ENCODE peak calls at places on chromosomes 7 and 10, in seven cellular contexts. F is activated T-helper 1 cell treated with anti-CD3 and anti-CD28 coated beads, Interleukin-12 subunit alpha, Interleukin-12 subunit beta, Interleukin-2, Interleukin-4 antibody, amounts not matched to agents 30 ng/mL and 10 ng/mL and 1 ng/mL, durations not matched to agents 14 hours and 24 hours and 36 hours; A is left ventricle myocardium inferior; S is sigmoid colon; J is ecto neural progenitor cell; C is body of pancreas; U is ELF-1. K is an unnamed sample.

GRCh38 chr10:104577861-104578480 is 63.1 kb upstream of the SORCS3 start:
- DNase-seq in U (peak), S (no peak), J (peak), F (no peak), C (no peak), A (no peak), K (no peak)

GRCh38 chr10:68276224-68276623 is 44.3 kb upstream of the ATOH7 start:
- DNase-seq in F (no peak), C (no peak), S (no peak), J (no peak), U (no peak), A (no peak), K (no peak)

GRCh38 chr7:37247881-37248280 is 200.8 kb downstream of the ELMO1 start:
- DNase-seq in A (no peak), U (peak), F (no peak), C (no peak), S (no peak), J (no peak), K (no peak)

GRCh38 chr10:7937315-7937945 is 117.1 kb upstream of the GATA3 start:
- DNase-seq in S (no peak), F (no peak), J (no peak), C (no peak), A (no peak), U (no peak), K (no peak)

GRCh38 chr10:100728928-100729876 is 16.2 kb upstream of the PAX2 start:
- DNase-seq in U (peak), A (no peak), F (no peak), C (peak), S (no peak), J (peak), K (no peak)

GRCh38 chr7:126803990-126804389 is 448.8 kb downstream of the GRM8 start:
- DNase-seq in J (no peak), C (no peak), F (no peak), A (no peak), U (peak), S (no peak), K (no peak)

GRCh38 chr7:1193593-1194424 is 33.8 kb upstream of the ZFAND2A start:
- DNase-seq in C (peak), J (peak), F (no peak), A (peak), U (peak), S (no peak), K (no peak)

GRCh38 chr10:98344589-98345038 is 70.4 kb downstream of the PYROXD2 start:
- DNase-seq in F (no peak), U (no peak), A (peak), S (peak), C (peak), J (no peak), K (no peak)

GRCh38 chr7:122305475-122306319 is 1.1 kb upstream of the FEZF1 start:
- DNase-seq in S (no peak), U (peak), A (no peak), C (peak), F (no peak), J (peak), K (no peak)